ENCODE peak calls at places on chromosome 22, in five cellular contexts. U is CD8-positive, alpha-beta T cell; S is GM23338; H is lower lobe of right lung; V is upper lobe of left lung. W is an unnamed sample.

GRCh38 chr22:24494182-24494534 is 974 bp upstream of the UPB1 start:
- DNase-seq in V (no peak), S (no peak), U (no peak), H (no peak), W (no peak)

GRCh38 chr22:42066937-42067336 is 3.7 kb downstream of the NAGA start:
- DNase-seq in H (no peak), S (no peak), U (no peak), V (peak; percentile 46), W (no peak)

GRCh38 chr22:50684986-50685385 is 12.4 kb downstream of the SHANK3 start:
- DNase-seq in U (peak; percentile 2), V (no peak), S (no peak), H (no peak), W (no peak)

GRCh38 chr22:40714514-40714966 is 35.3 kb downstream of the MCHR1 start:
- DNase-seq in V (no peak), H (no peak), S (peak; percentile 77), U (no peak), W (no peak)

GRCh38 chr22:20777420-20778177 is 3.7 kb downstream of the SERPIND1 start:
- DNase-seq in S (no peak), U (no peak), V (no peak), H (no peak), W (no peak)

GRCh38 chr22:50157976-50158375 is 12.6 kb upstream of the PANX2 start:
- DNase-seq in U (no peak), S (no peak), V (peak; percentile 80), H (peak; percentile 86), W (no peak)

GRCh38 chr22:21963286-21963685 is 10.6 kb upstream of the PPM1F start:
- DNase-seq in S (no peak), H (no peak), U (no peak), V (no peak), W (no peak)

GRCh38 chr22:41912338-41913039 is 2.4 kb downstream of the SHISA8 start:
- DNase-seq in S (no peak), U (no peak), V (no peak), H (no peak), W (no peak)

GRCh38 chr22:32836286-32836859 is 34.9 kb downstream of the TIMP3 start:
- DNase-seq in S (peak; percentile 68), V (no peak), H (no peak), U (no peak), W (no peak)

GRCh38 chr22:48857202-48857805 is 970.4 kb downstream of the BRD1 start:
- DNase-seq in H (no peak), V (no peak), S (no peak), U (no peak), W (no peak)

GRCh38 chr22:32338757-32339156 is 18.9 kb upstream of the RFPL3 start:
- DNase-seq in U (no peak), H (no peak), V (no peak), S (no peak), W (no peak)

GRCh38 chr22:38824587-38824986 is 19.2 kb downstream of the NPTXR start:
- DNase-seq in S (peak; percentile 98), U (peak; percentile 37), H (peak; percentile 60), V (no peak), W (no peak)

GRCh38 chr22:31093090-31093850 is 12.2 kb downstream of the SMTN start:
- DNase-seq in H (no peak), U (no peak), V (peak; percentile 81), S (no peak), W (peak; percentile 79)

GRCh38 chr22:32042924-32043323 is at the start of gene SLC5A1:
- DNase-seq in H (peak; percentile 67), S (peak; percentile 33), V (peak; percentile 81), U (no peak), W (no peak)

GRCh38 chr22:40524392-40525249 is 111.9 kb downstream of the MRTFA start:
- DNase-seq in U (no peak), V (no peak), H (no peak), S (peak; percentile 40), W (no peak)

GRCh38 chr22:30204015-30204741 is 42.4 kb downstream of the LIF start:
- DNase-seq in S (no peak), U (no peak), H (no peak), V (no peak), W (no peak)

GRCh38 chr22:32584650-32585049 is 110.0 kb downstream of the FBXO7 start:
- DNase-seq in H (no peak), V (no peak), U (no peak), S (no peak), W (no peak)

GRCh38 chr22:32644252-32645100 is 157.0 kb upstream of the TIMP3 start:
- DNase-seq in S (peak; percentile 36), U (peak; percentile 20), V (no peak), H (peak; percentile 73), W (peak; percentile 38)

GRCh38 chr22:27416553-27417427 is 384.8 kb downstream of the MN1 start:
- DNase-seq in V (peak; percentile 38), U (no peak), H (no peak), S (peak; percentile 83), W (no peak)

GRCh38 chr22:50476819-50477344 is 2.0 kb upstream of the SBF1 start:
- DNase-seq in S (no peak), H (no peak), V (peak; percentile 37), U (no peak), W (no peak)

GRCh38 chr22:24435861-24436351 is 8.5 kb downstream of the ADORA2A start:
- DNase-seq in S (no peak), H (no peak), V (no peak), U (no peak), W (no peak)

GRCh38 chr22:39283312-39284141 is 35.9 kb downstream of the RPL3 start:
- DNase-seq in S (no peak), U (no peak), V (no peak), H (peak; percentile 84), W (peak; percentile 94)

GRCh38 chr22:33013531-33014162 is 44.5 kb downstream of the SYN3 start:
- DNase-seq in H (no peak), V (no peak), S (no peak), U (no peak), W (no peak)

GRCh38 chr22:39314251-39314971 is 5.0 kb downstream of the RPL3 start:
- DNase-seq in V (no peak), H (no peak), U (no peak), S (peak; percentile 47), W (no peak)

GRCh38 chr22:48089601-48090331 is 1327.3 kb downstream of the TBC1D22A start:
- DNase-seq in U (no peak), V (peak; percentile 87), H (no peak), S (no peak), W (peak; percentile 13)

GRCh38 chr22:50001388-50002231 is 11.0 kb downstream of the IL17REL start:
- DNase-seq in U (no peak), S (no peak), H (peak; percentile 37), V (peak; percentile 56), W (no peak)

GRCh38 chr22:48112687-48113521 is 1350.5 kb downstream of the TBC1D22A start:
- DNase-seq in U (no peak), S (no peak), H (no peak), V (no peak), W (no peak)

GRCh38 chr22:24471570-24471969 is 23.6 kb upstream of the UPB1 start:
- DNase-seq in V (no peak), H (no peak), S (no peak), U (no peak), W (peak; percentile 58)

GRCh38 chr22:38614331-38615122 is 41.7 kb downstream of the FAM227A start:
- DNase-seq in H (no peak), S (no peak), V (no peak), U (no peak), W (no peak)

GRCh38 chr22:49417833-49418232 is 409.8 kb downstream of the BRD1 start:
- DNase-seq in V (no peak), S (no peak), U (no peak), H (no peak), W (no peak)

GRCh38 chr22:30890689-30891442 is 77.7 kb downstream of the MORC2 start:
- DNase-seq in S (peak; percentile 71), V (no peak), H (no peak), U (peak; percentile 16), W (no peak)

GRCh38 chr22:33000342-33001280 is 57.6 kb downstream of the SYN3 start:
- DNase-seq in V (peak; percentile 92), H (peak; percentile 62), S (peak; percentile 92), U (peak; percentile 24), W (peak; percentile 25)

GRCh38 chr22:49997932-49998717 is 14.4 kb downstream of the IL17REL start:
- DNase-seq in S (no peak), H (peak; percentile 36), U (no peak), V (peak; percentile 69), W (no peak)

GRCh38 chr22:41576877-41577276 is 12.8 kb downstream of the PMM1 start:
- DNase-seq in V (no peak), S (peak; percentile 95), H (no peak), U (peak; percentile 23), W (no peak)

GRCh38 chr22:40572976-40573375 is 63.5 kb downstream of the MRTFA start:
- DNase-seq in U (no peak), H (no peak), V (no peak), S (no peak), W (no peak)

GRCh38 chr22:30905696-30906341 is 62.8 kb downstream of the MORC2 start:
- DNase-seq in U (no peak), V (peak; percentile 77), H (no peak), S (peak; percentile 19), W (no peak)

GRCh38 chr22:17780741-17781318 is 6.6 kb upstream of the BID start:
- DNase-seq in V (no peak), S (no peak), H (no peak), U (no peak), W (no peak)

GRCh38 chr22:17783317-17783716 is 9.0 kb upstream of the BID start:
- DNase-seq in H (no peak), V (no peak), S (no peak), U (no peak), W (no peak)

GRCh38 chr22:17781319-17782031 is 7.2 kb upstream of the BID start:
- DNase-seq in V (peak; percentile 59), U (peak; percentile 50), H (no peak), S (no peak), W (peak; percentile 36)

GRCh38 chr22:17782621-17783020 is 8.4 kb upstream of the BID start:
- DNase-seq in S (no peak), V (no peak), U (no peak), H (no peak), W (peak; percentile 9)

GRCh38 chr22:17782158-17782557 is 7.9 kb upstream of the BID start:
- DNase-seq in S (no peak), H (no peak), V (peak; percentile 58), U (no peak), W (no peak)
- H3K4me1 ChIP-seq in S (no peaks in the 10 kb centered on the region), H (peaks cover 24% of the 10 kb centered on the region), V (peaks cover 30% of the 10 kb centered on the region), U (peaks cover 55% of the 10 kb centered on the region), W (peaks cover 16% of the 10 kb centered on the region)

GRCh38 chr22:45251828-45252227 is 11.1 kb upstream of the KIAA0930 start:
- DNase-seq in S (no peak), H (no peak), V (no peak), U (no peak), W (no peak)
- TF ChIP-seq CTCF in S (peak; percentile 19), H (no peak), V (no peak), U (no peak), W (no peak)

GRCh38 chr22:46286941-46287872 is 9.5 kb upstream of the GTSE1 start:
- DNase-seq in S (no peak), V (no peak), H (no peak), U (no peak), W (no peak)
- H3K4me1 ChIP-seq in S (no peaks in the 10 kb centered on the region), V (peaks cover 22% of the 10 kb centered on the region), H (peaks cover 18% of the 10 kb centered on the region), U (peaks cover 17% of the 10 kb centered on the region), W (peaks cover 11% of the 10 kb centered on the region)

GRCh38 chr22:37608477-37609239 is at the start of gene GGA1:
- DNase-seq in U (peak; percentile 95), H (peak; percentile 98), S (peak; percentile 95), V (peak; percentile 97), W (peak; percentile 93)
- TF ChIP-seq CTCF in U (no peak), H (no peak), S (no peak), V (no peak), W (no peak)

W was measured in gastrocnemius medialis.